ENCODE peak calls at places on chromosome 5, in six cellular contexts. U is NCI-H460; Z is glutamatergic neuron; H is DMS 273 treated with DMSO at 0.1 percent for 48 hours; W is NCI-H1417; R is activated T-cell treated with anti-CD3 and anti-CD28 coated beads, Interleukin-2, amount 50 U/mL, for 24 hours. C is an unnamed sample.

GRCh38 chr5:37496902-37497445 is 117.9 kb downstream of the WDR70 start:
- DNase-seq in U (no peak), Z (no peak), H (no peak), W (no peak), R (no peak), C (no peak)

GRCh38 chr5:35862126-35862525 is 5.4 kb downstream of the IL7R start:
- DNase-seq in U (no peak), Z (no peak), H (no peak), W (no peak), R (no peak), C (no peak)

GRCh38 chr5:33299621-33300208 is 141.1 kb upstream of the TARS1 start:
- DNase-seq in U (peak), Z (peak), H (no peak), W (no peak), R (no peak), C (no peak)

GRCh38 chr5:29054694-29055093 is 2016.3 kb upstream of the CDH9 start:
- DNase-seq in U (no peak), Z (no peak), H (no peak), W (no peak), R (no peak), C (no peak)

GRCh38 chr5:39657943-39658342 is 233.2 kb upstream of the DAB2 start:
- DNase-seq in U (no peak), Z (no peak), H (no peak), W (no peak), R (no peak), C (no peak)

GRCh38 chr5:119347574-119347973 is 8.2 kb upstream of the TNFAIP8 start:
- DNase-seq in U (no peak), Z (no peak), H (no peak), W (peak), R (no peak), C (peak)

GRCh38 chr5:139796061-139796806 is 626 bp downstream of the PSD2 start:
- DNase-seq in U (no peak), Z (peak), H (no peak), W (no peak), R (no peak), C (no peak)

GRCh38 chr5:125357660-125358059 is 611.2 kb upstream of the ZNF608 start:
- DNase-seq in U (no peak), Z (no peak), H (no peak), W (no peak), R (no peak), C (no peak)

GRCh38 chr5:171598279-171599152 is 179.1 kb downstream of the FGF18 start:
- DNase-seq in U (no peak), Z (no peak), H (no peak), W (no peak), R (no peak), C (no peak)

C was measured in NCI-H446 treated with DMSO at 0.1 percent for 48 hours.